ENCODE peak calls at places on chromosomes 1 and 21, in ten cellular contexts. C is tibial nerve, Z is uterus, P is tibial artery, Y is endodermal cell, V is brain microvascular endothelial cell, G is CD14-positive monocyte, L is lower lobe of right lung, Q is suprapubic skin, F is neural crest cell. A is an unnamed sample.

GRCh38 chr21:20334585-20334984 is 663.6 kb upstream of the NCAM2 start:
- DNase-seq in G (no peak), V (no peak), Z (no peak), Y (no peak), Q (no peak), F (no peak), P (no peak), C (no peak), L (no peak), A (no peak)

GRCh38 chr1:55823521-55824296 is 608.5 kb upstream of the USP24 start:
- DNase-seq in Y (no peak), Z (no peak), C (no peak), L (no peak), G (no peak), F (no peak), Q (no peak), V (peak; percentile 45), P (no peak), A (no peak)

GRCh38 chr1:77281491-77282186 is at the start of gene AK5:
- DNase-seq in L (peak; percentile 41), Z (no peak), Q (no peak), Y (no peak), V (no peak), F (peak; percentile 47), G (no peak), C (no peak), P (no peak), A (peak; percentile 18)

GRCh38 chr1:6116137-6116536 is 64.0 kb downstream of the CHD5 start:
- DNase-seq in V (no peak), Y (no peak), P (no peak), Z (no peak), G (no peak), F (no peak), C (no peak), L (no peak), Q (no peak), A (no peak)

GRCh38 chr1:17563494-17564281 is 24.2 kb downstream of the ARHGEF10L start:
- DNase-seq in Q (no peak), P (peak; percentile 92), V (no peak), Z (no peak), L (no peak), G (no peak), Y (peak; percentile 32), C (no peak), F (no peak), A (no peak)

GRCh38 chr1:208127791-208128408 is 116.3 kb downstream of the PLXNA2 start:
- DNase-seq in Y (peak; percentile 79), Q (no peak), Z (no peak), F (no peak), L (no peak), C (no peak), P (no peak), G (no peak), V (no peak), A (no peak)

GRCh38 chr1:117905019-117905418 is 24.4 kb downstream of the GDAP2 start:
- DNase-seq in F (no peak), Q (no peak), G (no peak), Y (no peak), V (no peak), P (no peak), Z (no peak), L (no peak), C (no peak), A (no peak)

GRCh38 chr1:246971322-246971721 is 36.5 kb downstream of the ZNF695 start:
- DNase-seq in F (no peak), L (peak; percentile 57), Q (no peak), G (no peak), P (peak; percentile 76), Y (peak; percentile 88), C (peak; percentile 57), Z (peak; percentile 36), V (peak; percentile 14), A (peak; percentile 29)

GRCh38 chr1:12594490-12594889 is 23.5 kb downstream of the DHRS3 start:
- DNase-seq in Q (no peak), L (no peak), Y (no peak), Z (no peak), F (no peak), P (no peak), G (no peak), V (no peak), C (no peak), A (no peak)

GRCh38 chr1:12592496-12592895 is 25.5 kb downstream of the DHRS3 start:
- DNase-seq in L (no peak), Z (no peak), F (no peak), C (no peak), V (no peak), Y (no peak), G (no peak), P (no peak), Q (no peak), A (no peak)

GRCh38 chr1:12593621-12594066 is 24.4 kb downstream of the DHRS3 start:
- DNase-seq in C (peak; percentile 58), Z (peak; percentile 76), P (peak; percentile 94), Y (no peak), F (no peak), G (no peak), L (no peak), Q (no peak), V (peak; percentile 60), A (no peak)

GRCh38 chr1:12588695-12589094 is 29.3 kb downstream of the DHRS3 start:
- DNase-seq in P (no peak), Y (no peak), Q (no peak), G (no peak), Z (no peak), C (no peak), F (no peak), L (no peak), V (no peak), A (no peak)

GRCh38 chr1:12591267-12591938 is 26.6 kb downstream of the DHRS3 start:
- DNase-seq in P (peak; percentile 91), G (no peak), L (no peak), Y (no peak), Q (no peak), V (no peak), C (no peak), Z (peak; percentile 86), F (no peak), A (no peak)
- TF ChIP-seq CTCF in P (no peak), G (no peak), L (no peak), Y (no peak), Q (no peak), V (no peak), C (no peak), Z (peak; percentile 26), F (no peak), A (no peak)

GRCh38 chr1:2320001-2320400 is 71.4 kb downstream of the MORN1 start:
- DNase-seq in C (no peak), F (no peak), Y (no peak), L (no peak), Q (no peak), V (no peak), P (no peak), G (no peak), Z (peak; percentile 67), A (no peak)

GRCh38 chr1:2319291-2319690 is 72.1 kb downstream of the MORN1 start:
- DNase-seq in L (no peak), P (no peak), F (no peak), V (no peak), Q (no peak), G (no peak), Y (no peak), Z (no peak), C (no peak), A (no peak)

GRCh38 chr1:2317230-2318065 is 73.9 kb downstream of the MORN1 start:
- DNase-seq in Z (no peak), F (no peak), P (no peak), C (no peak), V (no peak), Y (peak; percentile 73), L (no peak), G (no peak), Q (no peak), A (no peak)

GRCh38 chr1:2316451-2316940 is 74.9 kb downstream of the MORN1 start:
- DNase-seq in Z (no peak), L (no peak), Y (no peak), G (no peak), C (no peak), Q (no peak), F (no peak), V (no peak), P (no peak), A (no peak)

DNA sequence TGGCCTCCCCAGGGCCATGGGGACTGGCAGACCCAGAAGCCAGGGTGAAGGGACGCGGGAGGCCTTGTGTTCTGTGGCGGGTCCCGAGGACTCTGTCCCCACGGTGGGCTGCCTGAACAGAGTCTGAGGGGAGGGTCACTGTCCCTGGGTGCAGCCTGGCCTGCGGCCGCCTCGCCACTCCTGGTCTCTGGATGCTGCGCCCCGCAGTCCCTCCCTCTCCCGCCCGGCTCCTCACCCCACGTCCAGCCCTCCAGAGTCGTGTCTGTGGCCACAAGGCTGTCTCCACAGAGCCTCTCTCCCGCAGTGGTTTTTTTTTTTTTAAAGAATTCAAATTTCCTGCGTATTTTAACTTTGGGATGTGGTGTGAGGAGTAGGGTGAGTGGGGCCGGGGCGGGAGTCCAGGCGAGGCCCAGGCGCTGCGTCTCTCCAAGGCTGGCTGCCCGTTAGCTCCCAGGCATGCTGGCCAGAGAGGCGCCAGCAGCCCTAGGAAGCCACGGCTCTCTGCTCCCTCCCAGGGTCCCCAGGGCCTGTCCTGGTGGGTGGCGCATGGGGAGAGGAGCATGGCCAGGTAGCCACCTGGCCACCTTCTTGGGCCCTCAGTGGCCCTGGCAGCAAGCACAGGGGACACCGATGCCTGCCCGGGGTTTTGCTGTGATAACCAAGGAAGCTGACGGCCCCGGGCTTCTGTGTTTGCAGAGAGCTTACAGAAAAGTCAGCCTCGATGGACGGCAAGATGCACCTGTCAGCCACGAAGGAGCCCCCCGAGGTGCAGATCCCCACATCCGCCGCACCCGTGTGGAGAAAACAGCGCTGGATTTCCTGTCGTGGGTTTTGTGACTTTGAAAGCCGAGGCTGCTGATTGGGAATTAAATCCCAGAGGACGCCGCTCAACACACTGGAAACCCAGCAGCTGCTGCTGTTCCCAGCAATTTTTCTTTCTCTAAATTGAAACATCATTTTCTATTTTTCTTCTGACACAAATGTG is 72.8 kb downstream of the MORN1 start:
- DNase-seq in F (no peak), Q (no peak), P (no peak), V (no peak), C (no peak), Y (no peak), G (no peak), L (no peak), Z (no peak), A (no peak)
- TF ChIP-seq CTCF in F (no peak), Q (no peak), P (no peak), V (no peak), C (no peak), Y (no peak), G (no peak), L (no peak), Z (no peak), A (no peak)

GRCh38 chr1:41589395-41589794 is 104.9 kb upstream of the EDN2 start:
- DNase-seq in L (no peak), Y (peak; percentile 14), V (no peak), Q (no peak), Z (no peak), P (no peak), C (no peak), G (no peak), F (no peak), A (no peak)
- TF ChIP-seq CTCF in L (no peak), Y (no peak), V (no peak), Q (no peak), Z (no peak), P (no peak), C (no peak), G (no peak), F (no peak), A (no peak)

GRCh38 chr1:10419351-10419750 is 10.9 kb upstream of the CENPS start:
- DNase-seq in L (no peak), Y (no peak), F (no peak), P (no peak), G (no peak), Q (no peak), Z (no peak), C (no peak), V (no peak), A (no peak)

DNA sequence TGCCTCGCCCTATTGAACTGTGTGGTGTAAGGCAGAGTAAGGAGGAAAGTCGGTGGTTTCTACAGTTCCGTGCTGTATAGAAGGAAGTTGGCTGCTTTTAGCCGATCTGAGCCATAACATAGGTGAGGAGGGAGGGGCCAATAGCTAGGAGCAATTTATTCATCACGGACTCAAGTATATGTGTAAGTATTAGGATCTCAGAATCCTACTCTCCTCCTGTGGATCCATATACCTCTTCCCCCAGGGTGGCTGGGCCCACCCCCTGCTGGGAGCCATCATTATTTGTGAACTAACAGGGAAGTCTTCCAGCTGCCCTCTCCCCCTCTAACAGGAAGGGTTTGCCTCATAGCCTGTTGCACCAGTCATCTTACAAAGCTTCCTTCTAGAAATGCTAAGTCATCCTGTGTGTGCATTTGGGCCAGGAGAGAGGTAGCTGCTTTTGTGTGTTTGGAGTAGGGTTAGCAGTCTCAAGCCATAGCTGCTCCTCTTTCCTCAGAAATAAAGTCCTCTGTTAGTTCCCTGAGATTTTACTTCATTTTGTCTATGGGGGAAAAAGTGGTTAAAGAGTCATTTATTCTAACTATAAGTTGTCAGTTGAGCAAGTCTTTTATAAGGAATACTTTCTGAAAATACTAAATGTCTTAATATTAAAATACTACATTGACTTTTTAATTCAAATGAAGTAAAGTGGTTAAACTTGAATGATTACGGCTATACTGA is 14.9 kb upstream of the CENPS start:
- DNase-seq in G (peak; percentile 85), V (peak; percentile 38), Q (no peak), C (peak; percentile 20), L (peak; percentile 53), P (no peak), Y (peak; percentile 80), Z (no peak), F (no peak), A (no peak)
- TF ChIP-seq CTCF in G (peak; percentile 11), V (no peak), Q (no peak), C (no peak), L (no peak), P (no peak), Y (no peak), Z (no peak), F (no peak), A (no peak)